ENCODE peak calls at places on chromosome 2, in ten cellular contexts. One of them, this sample, is unnamed.
A peak's percentile ranks its signal among the peaks of the same experiment; 100 is the strongest.

GRCh38 chr2:111704246-111704645 is 179.7 kb downstream of the ANAPC1 start:
- DNase-seq in heart left ventricle: no peak
- DNase-seq in K562: no peak
- DNase-seq in body of pancreas: no peak
- DNase-seq in Peyer's patch: no peak
- DNase-seq in A549: peak; percentile 36
- DNase-seq in right lobe of liver: no peak
- DNase-seq in spleen: no peak
- DNase-seq in transverse colon: no peak
- DNase-seq in gastrocnemius medialis: peak; percentile 23
- DNase-seq in this sample: no peak

GRCh38 chr2:26462511-26463251 is 15.2 kb downstream of the OTOF start:
- DNase-seq in heart left ventricle: peak; percentile 42
- DNase-seq in K562: peak; percentile 71
- DNase-seq in body of pancreas: peak; percentile 74
- DNase-seq in Peyer's patch: peak; percentile 66
- DNase-seq in A549: peak; percentile 74
- DNase-seq in right lobe of liver: peak; percentile 75
- DNase-seq in spleen: peak; percentile 56
- DNase-seq in transverse colon: peak; percentile 14
- DNase-seq in gastrocnemius medialis: peak; percentile 41
- DNase-seq in this sample: peak; percentile 70

GRCh38 chr2:192480984-192481383 is 286.3 kb upstream of the TMEFF2 start:
- DNase-seq in heart left ventricle: no peak
- DNase-seq in K562: no peak
- DNase-seq in body of pancreas: no peak
- DNase-seq in Peyer's patch: no peak
- DNase-seq in A549: no peak
- DNase-seq in right lobe of liver: no peak
- DNase-seq in spleen: no peak
- DNase-seq in transverse colon: no peak
- DNase-seq in gastrocnemius medialis: no peak
- DNase-seq in this sample: no peak

GRCh38 chr2:30684546-30684945 is 122.7 kb downstream of the CAPN13 start:
- DNase-seq in heart left ventricle: no peak
- DNase-seq in K562: no peak
- DNase-seq in body of pancreas: no peak
- DNase-seq in Peyer's patch: no peak
- DNase-seq in A549: no peak
- DNase-seq in right lobe of liver: no peak
- DNase-seq in spleen: no peak
- DNase-seq in transverse colon: no peak
- DNase-seq in gastrocnemius medialis: no peak
- DNase-seq in this sample: no peak

GRCh38 chr2:231007159-231008045 is 11.5 kb downstream of the SPATA3 start:
- DNase-seq in heart left ventricle: no peak
- DNase-seq in K562: no peak
- DNase-seq in body of pancreas: no peak
- DNase-seq in Peyer's patch: no peak
- DNase-seq in A549: no peak
- DNase-seq in right lobe of liver: no peak
- DNase-seq in spleen: no peak
- DNase-seq in transverse colon: no peak
- DNase-seq in gastrocnemius medialis: no peak
- DNase-seq in this sample: no peak

GRCh38 chr2:37740330-37740729 is 68.9 kb upstream of the CDC42EP3 start:
- DNase-seq in heart left ventricle: no peak
- DNase-seq in K562: no peak
- DNase-seq in body of pancreas: no peak
- DNase-seq in Peyer's patch: no peak
- DNase-seq in A549: no peak
- DNase-seq in right lobe of liver: no peak
- DNase-seq in spleen: no peak
- DNase-seq in transverse colon: no peak
- DNase-seq in gastrocnemius medialis: no peak
- DNase-seq in this sample: no peak

GRCh38 chr2:75491129-75491753 is 69.5 kb downstream of the EVA1A start:
- DNase-seq in heart left ventricle: no peak
- DNase-seq in K562: no peak
- DNase-seq in body of pancreas: no peak
- DNase-seq in Peyer's patch: no peak
- DNase-seq in A549: no peak
- DNase-seq in right lobe of liver: no peak
- DNase-seq in spleen: no peak
- DNase-seq in transverse colon: no peak
- DNase-seq in gastrocnemius medialis: no peak
- DNase-seq in this sample: no peak

GRCh38 chr2:46119453-46119852 is 177.8 kb upstream of the EPAS1 start:
- DNase-seq in heart left ventricle: no peak
- DNase-seq in K562: no peak
- DNase-seq in body of pancreas: no peak
- DNase-seq in Peyer's patch: no peak
- DNase-seq in A549: no peak
- DNase-seq in right lobe of liver: no peak
- DNase-seq in spleen: no peak
- DNase-seq in transverse colon: no peak
- DNase-seq in gastrocnemius medialis: no peak
- DNase-seq in this sample: no peak

GRCh38 chr2:72214429-72215143 is 66.9 kb upstream of the CYP26B1 start:
- DNase-seq in heart left ventricle: no peak
- DNase-seq in K562: no peak
- DNase-seq in body of pancreas: no peak
- DNase-seq in Peyer's patch: no peak
- DNase-seq in A549: peak; percentile 88
- DNase-seq in right lobe of liver: no peak
- DNase-seq in spleen: no peak
- DNase-seq in transverse colon: no peak
- DNase-seq in gastrocnemius medialis: no peak
- DNase-seq in this sample: no peak

GRCh38 chr2:173241643-173242042 is 113.0 kb upstream of the CDCA7 start:
- DNase-seq in heart left ventricle: no peak
- DNase-seq in K562: no peak
- DNase-seq in body of pancreas: no peak
- DNase-seq in Peyer's patch: no peak
- DNase-seq in A549: no peak
- DNase-seq in right lobe of liver: no peak
- DNase-seq in spleen: no peak
- DNase-seq in transverse colon: no peak
- DNase-seq in gastrocnemius medialis: no peak
- DNase-seq in this sample: no peak

GRCh38 chr2:240300261-240300821 is 135.1 kb upstream of the GPC1 start:
- DNase-seq in heart left ventricle: peak; percentile 4
- DNase-seq in K562: no peak
- DNase-seq in body of pancreas: no peak
- DNase-seq in Peyer's patch: peak; percentile 32
- DNase-seq in A549: no peak
- DNase-seq in right lobe of liver: no peak
- DNase-seq in spleen: peak; percentile 59
- DNase-seq in transverse colon: no peak
- DNase-seq in gastrocnemius medialis: no peak
- DNase-seq in this sample: no peak

GRCh38 chr2:105768176-105768575 is 23.5 kb downstream of the NCK2 start:
- DNase-seq in heart left ventricle: no peak
- DNase-seq in K562: no peak
- DNase-seq in body of pancreas: no peak
- DNase-seq in Peyer's patch: no peak
- DNase-seq in A549: no peak
- DNase-seq in right lobe of liver: no peak
- DNase-seq in spleen: no peak
- DNase-seq in transverse colon: no peak
- DNase-seq in gastrocnemius medialis: no peak
- DNase-seq in this sample: no peak

DNA sequence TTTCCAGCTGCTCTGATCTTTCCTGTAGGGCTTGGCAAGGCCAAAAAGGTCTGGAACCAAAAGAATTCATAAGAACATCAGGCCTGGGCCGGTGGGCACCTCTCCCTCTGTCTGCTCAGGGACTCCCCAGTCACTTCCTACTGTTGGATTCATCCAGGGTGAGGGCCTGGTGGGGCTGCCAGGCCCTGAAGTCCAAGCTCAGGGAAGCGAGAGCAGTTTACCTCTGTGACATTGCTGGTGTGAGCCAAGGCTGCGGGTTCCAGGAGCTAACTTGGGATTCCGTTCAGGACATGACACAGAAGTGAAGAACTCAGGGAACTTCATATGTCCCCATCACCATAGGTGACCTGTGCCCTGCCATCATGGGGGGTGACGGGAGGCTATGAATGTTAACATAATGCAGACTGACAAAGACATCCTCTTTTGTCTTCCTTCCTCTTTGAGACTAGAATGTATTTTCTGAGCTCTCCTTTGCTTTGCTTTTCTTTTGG is 130.6 kb upstream of the SLC1A4 start:
- DNase-seq in heart left ventricle: no peak
- DNase-seq in K562: no peak
- DNase-seq in body of pancreas: no peak
- DNase-seq in Peyer's patch: no peak
- DNase-seq in A549: no peak
- DNase-seq in right lobe of liver: no peak
- DNase-seq in spleen: peak; percentile 79
- DNase-seq in transverse colon: peak; percentile 24
- DNase-seq in gastrocnemius medialis: peak; percentile 34
- DNase-seq in this sample: no peak
- H3K4me3 ChIP-seq in heart left ventricle: no peak overlapping the region
- H3K4me3 ChIP-seq in K562: no peak overlapping the region
- H3K4me3 ChIP-seq in body of pancreas: no peak overlapping the region
- H3K4me3 ChIP-seq in Peyer's patch: no peak overlapping the region
- H3K4me3 ChIP-seq in A549: peak overlapping the region; percentile 43
- H3K4me3 ChIP-seq in right lobe of liver: no peak overlapping the region
- H3K4me3 ChIP-seq in spleen: no peak overlapping the region
- H3K4me3 ChIP-seq in transverse colon: no peak overlapping the region
- H3K4me3 ChIP-seq in gastrocnemius medialis: peak overlapping the region; percentile 74
- H3K4me3 ChIP-seq in this sample: no peak overlapping the region

DNA sequence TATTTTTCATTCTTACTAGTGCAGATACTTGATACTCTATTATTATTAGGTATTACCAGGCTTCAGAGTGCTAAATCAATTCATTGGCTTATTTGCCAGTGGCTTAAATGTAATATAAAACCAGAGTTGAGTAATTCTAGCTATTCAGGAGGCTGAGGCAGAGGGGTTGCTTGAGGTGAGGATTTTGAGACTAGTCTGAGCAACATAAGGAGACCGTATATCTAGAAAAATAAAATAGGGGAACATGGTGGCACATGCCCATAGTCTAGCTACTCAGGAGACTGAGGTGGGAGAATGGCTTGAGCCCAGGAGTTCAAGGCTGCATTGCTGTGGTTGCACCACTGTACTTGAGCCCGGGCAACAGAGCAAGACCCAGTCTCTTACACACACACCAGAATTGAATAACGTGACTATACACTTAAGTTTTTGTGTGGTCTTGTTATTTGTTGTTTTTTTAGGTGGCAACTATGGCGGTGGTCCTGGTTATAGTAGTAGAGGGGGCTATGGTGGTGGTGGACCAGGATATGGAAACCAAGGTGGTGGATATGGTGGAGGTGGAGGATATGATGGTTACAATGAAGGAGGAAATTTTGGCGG is 4.8 kb downstream of the HNRNPA3 start:
- DNase-seq in heart left ventricle: no peak
- DNase-seq in K562: no peak
- DNase-seq in body of pancreas: no peak
- DNase-seq in Peyer's patch: no peak
- DNase-seq in A549: no peak
- DNase-seq in right lobe of liver: no peak
- DNase-seq in spleen: no peak
- DNase-seq in transverse colon: no peak
- DNase-seq in gastrocnemius medialis: no peak
- DNase-seq in this sample: no peak
- TF ChIP-seq POLR2A in heart left ventricle: no peak
- TF ChIP-seq POLR2A in K562: peak; percentile 52
- TF ChIP-seq POLR2A in body of pancreas: no peak
- TF ChIP-seq POLR2A in Peyer's patch: no peak
- TF ChIP-seq POLR2A in A549: no peak
- TF ChIP-seq POLR2A in right lobe of liver: no peak
- TF ChIP-seq POLR2A in spleen: no peak
- TF ChIP-seq POLR2A in transverse colon: no peak
- TF ChIP-seq POLR2A in gastrocnemius medialis: no peak
- TF ChIP-seq POLR2A in this sample: no peak

DNA sequence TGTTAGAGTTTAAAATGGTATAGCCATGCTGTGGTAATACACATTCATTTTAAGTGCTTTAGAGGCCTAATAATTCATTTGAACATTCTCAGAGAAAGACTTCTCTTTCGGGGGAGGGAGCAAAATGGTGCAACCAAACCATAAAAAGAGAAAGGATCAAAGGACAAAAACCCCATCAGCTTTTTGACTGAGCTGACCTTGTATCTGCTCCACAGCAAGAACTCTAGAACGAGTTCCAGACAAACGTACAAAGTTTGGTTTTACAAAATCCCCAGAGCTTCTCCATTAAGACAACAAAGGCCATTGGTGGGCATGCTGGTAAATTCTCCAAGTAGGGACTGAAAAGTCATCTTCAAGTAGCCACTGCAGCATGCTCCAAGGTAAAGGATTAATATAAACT is 200.1 kb downstream of the STK39 start:
- DNase-seq in heart left ventricle: no peak
- DNase-seq in K562: no peak
- DNase-seq in body of pancreas: no peak
- DNase-seq in Peyer's patch: no peak
- DNase-seq in A549: no peak
- DNase-seq in right lobe of liver: no peak
- DNase-seq in spleen: no peak
- DNase-seq in transverse colon: no peak
- DNase-seq in gastrocnemius medialis: no peak
- DNase-seq in this sample: no peak
- H3K27ac ChIP-seq in heart left ventricle: no peak overlapping the region
- H3K27ac ChIP-seq in K562: no peak overlapping the region
- H3K27ac ChIP-seq in body of pancreas: no peak overlapping the region
- H3K27ac ChIP-seq in Peyer's patch: no peak overlapping the region
- H3K27ac ChIP-seq in A549: no peak overlapping the region
- H3K27ac ChIP-seq in right lobe of liver: no peak overlapping the region
- H3K27ac ChIP-seq in spleen: no peak overlapping the region
- H3K27ac ChIP-seq in transverse colon: no peak overlapping the region
- H3K27ac ChIP-seq in gastrocnemius medialis: no peak overlapping the region
- H3K27ac ChIP-seq in this sample: no peak overlapping the region

DNA sequence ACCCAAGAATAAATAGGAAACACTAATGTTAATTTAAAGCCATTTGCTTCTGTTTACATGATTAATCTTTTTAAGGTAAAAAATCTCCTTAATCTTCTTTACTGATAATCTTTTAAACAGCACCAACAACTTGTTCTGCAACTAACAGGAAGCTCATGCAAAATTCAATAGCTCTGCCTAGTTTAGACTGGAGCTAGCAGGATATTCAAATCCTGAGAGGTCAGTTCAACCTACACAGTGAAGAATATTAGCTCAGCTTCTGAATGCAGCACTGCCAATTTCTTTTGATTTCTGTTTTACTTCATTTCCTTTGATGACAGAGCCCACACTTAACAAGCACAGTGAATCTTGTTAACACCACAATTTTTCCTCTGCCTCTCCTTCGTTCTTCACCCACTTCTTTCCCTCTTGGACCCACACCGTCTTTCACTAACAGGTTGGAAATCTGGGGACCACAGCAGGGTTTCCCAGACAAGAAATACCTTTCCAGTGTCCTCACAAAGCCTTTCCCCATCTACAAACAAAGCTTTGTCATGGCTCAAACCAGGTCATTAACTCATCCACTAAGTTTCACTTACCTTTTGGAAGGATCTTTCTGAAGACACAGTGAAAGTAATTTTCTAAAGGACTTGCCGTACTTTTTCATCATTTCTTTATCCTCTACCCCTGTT is 109.8 kb downstream of the STK39 start:
- DNase-seq in heart left ventricle: no peak
- DNase-seq in K562: no peak
- DNase-seq in body of pancreas: no peak
- DNase-seq in Peyer's patch: no peak
- DNase-seq in A549: no peak
- DNase-seq in right lobe of liver: no peak
- DNase-seq in spleen: no peak
- DNase-seq in transverse colon: no peak
- DNase-seq in gastrocnemius medialis: no peak
- DNase-seq in this sample: no peak
- H3K4me3 ChIP-seq in heart left ventricle: no peak overlapping the region
- H3K4me3 ChIP-seq in K562: no peak overlapping the region
- H3K4me3 ChIP-seq in body of pancreas: no peak overlapping the region
- H3K4me3 ChIP-seq in Peyer's patch: no peak overlapping the region
- H3K4me3 ChIP-seq in A549: no peak overlapping the region
- H3K4me3 ChIP-seq in right lobe of liver: no peak overlapping the region
- H3K4me3 ChIP-seq in spleen: no peak overlapping the region
- H3K4me3 ChIP-seq in transverse colon: no peak overlapping the region
- H3K4me3 ChIP-seq in gastrocnemius medialis: no peak overlapping the region
- H3K4me3 ChIP-seq in this sample: no peak overlapping the region